ENCODE peak calls at places on chromosomes 16 and 17, in six cellular contexts. One of them, this sample, is unnamed.

GRCh38 chr17:63537991-63538692 is 12.1 kb upstream of the DCAF7 start:
- DNase-seq in SW480: no peak
- DNase-seq in activated CD4-positive, alpha-beta T cell treated with anti-CD3 and anti-CD28 coated beads for 36 hours: peak; percentile 43
- DNase-seq in right cardiac atrium: no peak
- DNase-seq in activated CD8-positive, alpha-beta memory T cell treated with anti-CD3 and anti-CD28 coated beads for 1 hour: no peak
- DNase-seq in AG04449: no peak
- DNase-seq in this sample: peak; percentile 67

GRCh38 chr16:1054660-1055556 is 17.6 kb upstream of the SSTR5 start:
- DNase-seq in activated CD4-positive, alpha-beta T cell treated with anti-CD3 and anti-CD28 coated beads for 36 hours: peak; percentile 65
- DNase-seq in SW480: no peak
- DNase-seq in AG04449: no peak
- DNase-seq in activated CD8-positive, alpha-beta memory T cell treated with anti-CD3 and anti-CD28 coated beads for 1 hour: no peak
- DNase-seq in right cardiac atrium: peak; percentile 90
- DNase-seq in this sample: peak; percentile 91

GRCh38 chr17:65018612-65019290 is 37.8 kb downstream of the GNA13 start:
- DNase-seq in AG04449: no peak
- DNase-seq in activated CD8-positive, alpha-beta memory T cell treated with anti-CD3 and anti-CD28 coated beads for 1 hour: no peak
- DNase-seq in right cardiac atrium: no peak
- DNase-seq in activated CD4-positive, alpha-beta T cell treated with anti-CD3 and anti-CD28 coated beads for 36 hours: no peak
- DNase-seq in SW480: no peak
- DNase-seq in this sample: no peak

GRCh38 chr17:81884520-81884919 is 6.9 kb downstream of the ALYREF start:
- DNase-seq in SW480: no peak
- DNase-seq in activated CD4-positive, alpha-beta T cell treated with anti-CD3 and anti-CD28 coated beads for 36 hours: no peak
- DNase-seq in AG04449: no peak
- DNase-seq in right cardiac atrium: peak; percentile 52
- DNase-seq in activated CD8-positive, alpha-beta memory T cell treated with anti-CD3 and anti-CD28 coated beads for 1 hour: no peak
- DNase-seq in this sample: no peak

GRCh38 chr16:68434654-68435210 is 13.6 kb downstream of the SMPD3 start:
- DNase-seq in SW480: peak; percentile 74
- DNase-seq in activated CD8-positive, alpha-beta memory T cell treated with anti-CD3 and anti-CD28 coated beads for 1 hour: no peak
- DNase-seq in AG04449: no peak
- DNase-seq in right cardiac atrium: no peak
- DNase-seq in activated CD4-positive, alpha-beta T cell treated with anti-CD3 and anti-CD28 coated beads for 36 hours: peak; percentile 22
- DNase-seq in this sample: no peak

GRCh38 chr17:64262422-64263260 is at the start of gene TEX2:
- DNase-seq in activated CD4-positive, alpha-beta T cell treated with anti-CD3 and anti-CD28 coated beads for 36 hours: peak; percentile 78
- DNase-seq in AG04449: no peak
- DNase-seq in SW480: peak; percentile 67
- DNase-seq in activated CD8-positive, alpha-beta memory T cell treated with anti-CD3 and anti-CD28 coated beads for 1 hour: peak; percentile 46
- DNase-seq in right cardiac atrium: peak; percentile 78
- DNase-seq in this sample: peak; percentile 40

GRCh38 chr16:28538733-28539596 is at the start of gene NUPR1:
- DNase-seq in activated CD8-positive, alpha-beta memory T cell treated with anti-CD3 and anti-CD28 coated beads for 1 hour: no peak
- DNase-seq in right cardiac atrium: peak; percentile 96
- DNase-seq in SW480: no peak
- DNase-seq in AG04449: peak; percentile 71
- DNase-seq in activated CD4-positive, alpha-beta T cell treated with anti-CD3 and anti-CD28 coated beads for 36 hours: no peak
- DNase-seq in this sample: no peak

GRCh38 chr17:44754276-44754675 is 4.5 kb upstream of the ADAM11 start:
- DNase-seq in SW480: no peak
- DNase-seq in right cardiac atrium: no peak
- DNase-seq in AG04449: no peak
- DNase-seq in activated CD8-positive, alpha-beta memory T cell treated with anti-CD3 and anti-CD28 coated beads for 1 hour: no peak
- DNase-seq in activated CD4-positive, alpha-beta T cell treated with anti-CD3 and anti-CD28 coated beads for 36 hours: no peak
- DNase-seq in this sample: no peak

GRCh38 chr16:50928065-50928464 is 186.2 kb downstream of the CYLD start:
- DNase-seq in SW480: no peak
- DNase-seq in right cardiac atrium: no peak
- DNase-seq in AG04449: no peak
- DNase-seq in activated CD8-positive, alpha-beta memory T cell treated with anti-CD3 and anti-CD28 coated beads for 1 hour: no peak
- DNase-seq in activated CD4-positive, alpha-beta T cell treated with anti-CD3 and anti-CD28 coated beads for 36 hours: no peak
- DNase-seq in this sample: no peak

GRCh38 chr17:59859444-59860025 is 33.2 kb downstream of the TUBD1 start:
- DNase-seq in AG04449: no peak
- DNase-seq in right cardiac atrium: no peak
- DNase-seq in activated CD4-positive, alpha-beta T cell treated with anti-CD3 and anti-CD28 coated beads for 36 hours: no peak
- DNase-seq in SW480: peak; percentile 62
- DNase-seq in activated CD8-positive, alpha-beta memory T cell treated with anti-CD3 and anti-CD28 coated beads for 1 hour: no peak
- DNase-seq in this sample: no peak

GRCh38 chr17:70767102-70767701 is 597.9 kb downstream of the KCNJ2 start:
- DNase-seq in activated CD4-positive, alpha-beta T cell treated with anti-CD3 and anti-CD28 coated beads for 36 hours: peak; percentile 4
- DNase-seq in AG04449: no peak
- DNase-seq in SW480: peak; percentile 46
- DNase-seq in right cardiac atrium: no peak
- DNase-seq in activated CD8-positive, alpha-beta memory T cell treated with anti-CD3 and anti-CD28 coated beads for 1 hour: no peak
- DNase-seq in this sample: peak; percentile 60

GRCh38 chr17:37713028-37713431 is 31.8 kb downstream of the HNF1B start:
- DNase-seq in SW480: no peak
- DNase-seq in right cardiac atrium: no peak
- DNase-seq in activated CD8-positive, alpha-beta memory T cell treated with anti-CD3 and anti-CD28 coated beads for 1 hour: no peak
- DNase-seq in AG04449: no peak
- DNase-seq in activated CD4-positive, alpha-beta T cell treated with anti-CD3 and anti-CD28 coated beads for 36 hours: no peak
- DNase-seq in this sample: no peak

GRCh38 chr17:44607836-44608690 is 48.2 kb upstream of the MEIOC start:
- DNase-seq in activated CD8-positive, alpha-beta memory T cell treated with anti-CD3 and anti-CD28 coated beads for 1 hour: no peak
- DNase-seq in activated CD4-positive, alpha-beta T cell treated with anti-CD3 and anti-CD28 coated beads for 36 hours: no peak
- DNase-seq in right cardiac atrium: no peak
- DNase-seq in SW480: no peak
- DNase-seq in AG04449: no peak
- DNase-seq in this sample: peak; percentile 80

GRCh38 chr17:80774643-80775281 is 216.9 kb upstream of the CHMP6 start:
- DNase-seq in activated CD8-positive, alpha-beta memory T cell treated with anti-CD3 and anti-CD28 coated beads for 1 hour: no peak
- DNase-seq in right cardiac atrium: peak; percentile 40
- DNase-seq in SW480: no peak
- DNase-seq in AG04449: no peak
- DNase-seq in activated CD4-positive, alpha-beta T cell treated with anti-CD3 and anti-CD28 coated beads for 36 hours: peak; percentile 65
- DNase-seq in this sample: no peak

GRCh38 chr16:37511-37910 is 15.9 kb downstream of the POLR3K start:
- DNase-seq in AG04449: no peak
- DNase-seq in activated CD8-positive, alpha-beta memory T cell treated with anti-CD3 and anti-CD28 coated beads for 1 hour: no peak
- DNase-seq in activated CD4-positive, alpha-beta T cell treated with anti-CD3 and anti-CD28 coated beads for 36 hours: no peak
- DNase-seq in right cardiac atrium: no peak
- DNase-seq in SW480: no peak
- DNase-seq in this sample: peak; percentile 0

This sample was measured in GM23338.